ENCODE peak calls at places on chromosomes 7 and 10, in seven cellular contexts. L, O, C, H, I, Q and R are unnamed samples.

GRCh38 chr10:63286754-63287264 is 153.7 kb downstream of the NRBF2 start:
- DNase-seq in C (no peak), H (no peak), Q (no peak), L (no peak), O (no peak), I (no peak), R (peak; percentile 71)

GRCh38 chr7:98281757-98282652 is 519 bp downstream of the BRI3 start:
- DNase-seq in I (no peak), L (no peak), C (no peak), O (peak; percentile 38), H (peak; percentile 16), Q (no peak), R (peak; percentile 32)

GRCh38 chr10:124518366-124518765 is 56.7 kb downstream of the LHPP start:
- DNase-seq in H (no peak), I (no peak), O (no peak), C (no peak), L (no peak), Q (no peak), R (no peak)

GRCh38 chr10:98030093-98030821 is at the start of gene CRTAC1:
- DNase-seq in Q (no peak), C (peak; percentile 32), H (peak; percentile 64), I (peak; percentile 10), O (peak; percentile 38), L (peak; percentile 20), R (no peak)

GRCh38 chr10:129021597-129022304 is 445.3 kb upstream of the MGMT start:
- DNase-seq in H (no peak), I (peak; percentile 28), Q (no peak), L (no peak), O (peak; percentile 22), C (no peak), R (no peak)

GRCh38 chr7:23247602-23248335 is 1.2 kb downstream of the GPNMB start:
- DNase-seq in L (no peak), C (no peak), H (peak; percentile 71), O (peak; percentile 40), I (peak; percentile 14), Q (no peak), R (peak; percentile 23)

GRCh38 chr7:129163875-129164544 is 19.5 kb downstream of the TSPAN33 start:
- DNase-seq in I (peak; percentile 83), H (peak; percentile 87), O (no peak), C (peak; percentile 66), Q (peak; percentile 14), L (peak; percentile 75), R (peak; percentile 80)

GRCh38 chr7:90064370-90064769 is 89.9 kb upstream of the STEAP1 start:
- DNase-seq in C (no peak), Q (no peak), I (no peak), O (no peak), L (no peak), H (no peak), R (no peak)

GRCh38 chr7:66877577-66878300 is 43.3 kb upstream of the TMEM248 start:
- DNase-seq in H (peak; percentile 3), C (no peak), Q (no peak), I (peak; percentile 8), L (peak; percentile 31), O (no peak), R (peak; percentile 77)

GRCh38 chr10:7968510-7968909 is 86.0 kb upstream of the GATA3 start:
- DNase-seq in L (no peak), C (no peak), H (no peak), I (no peak), Q (no peak), O (no peak), R (no peak)

GRCh38 chr10:98226508-98227144 is 41.4 kb downstream of the LOXL4 start:
- DNase-seq in I (no peak), O (no peak), L (no peak), Q (no peak), C (no peak), H (no peak), R (no peak)

GRCh38 chr10:97823734-97824133 is 25.9 kb upstream of the GOLGA7B start:
- DNase-seq in L (no peak), O (no peak), Q (no peak), C (no peak), H (no peak), I (no peak), R (no peak)

GRCh38 chr7:27149817-27150567 is 2.4 kb downstream of the HOXA3 start:
- DNase-seq in Q (no peak), O (no peak), C (no peak), I (no peak), L (no peak), H (no peak), R (no peak)

GRCh38 chr10:30493609-30494530 is 59.9 kb downstream of the MAP3K8 start:
- DNase-seq in O (peak; percentile 27), I (peak; percentile 44), C (peak; percentile 38), L (peak; percentile 23), H (peak; percentile 35), Q (peak; percentile 9), R (peak; percentile 69)

GRCh38 chr7:102291916-102292267 is 5.2 kb downstream of the SH2B2 start:
- DNase-seq in Q (no peak), O (no peak), H (no peak), L (no peak), I (no peak), C (no peak), R (no peak)

GRCh38 chr7:102291056-102291915 is 4.6 kb downstream of the SH2B2 start:
- DNase-seq in O (no peak), H (no peak), Q (no peak), L (no peak), C (no peak), I (no peak), R (peak; percentile 90)

GRCh38 chr7:102295346-102296178 is 8.9 kb downstream of the SH2B2 start:
- DNase-seq in Q (no peak), C (no peak), L (no peak), I (no peak), O (no peak), H (no peak), R (no peak)

GRCh38 chr7:102294589-102294988 is 7.9 kb downstream of the SH2B2 start:
- DNase-seq in I (no peak), L (no peak), H (no peak), C (no peak), O (no peak), Q (no peak), R (no peak)

GRCh38 chr7:102292813-102293798 is 6.4 kb downstream of the SH2B2 start:
- DNase-seq in O (no peak), C (no peak), L (no peak), I (no peak), Q (no peak), H (no peak), R (no peak)
- H3K4me3 ChIP-seq in O (no peak overlapping the region), C (no peak overlapping the region), L (no peak overlapping the region), I (no peak overlapping the region), Q (no peak overlapping the region), H (no peak overlapping the region), R (peak overlapping the region; percentile 13)

DNA sequence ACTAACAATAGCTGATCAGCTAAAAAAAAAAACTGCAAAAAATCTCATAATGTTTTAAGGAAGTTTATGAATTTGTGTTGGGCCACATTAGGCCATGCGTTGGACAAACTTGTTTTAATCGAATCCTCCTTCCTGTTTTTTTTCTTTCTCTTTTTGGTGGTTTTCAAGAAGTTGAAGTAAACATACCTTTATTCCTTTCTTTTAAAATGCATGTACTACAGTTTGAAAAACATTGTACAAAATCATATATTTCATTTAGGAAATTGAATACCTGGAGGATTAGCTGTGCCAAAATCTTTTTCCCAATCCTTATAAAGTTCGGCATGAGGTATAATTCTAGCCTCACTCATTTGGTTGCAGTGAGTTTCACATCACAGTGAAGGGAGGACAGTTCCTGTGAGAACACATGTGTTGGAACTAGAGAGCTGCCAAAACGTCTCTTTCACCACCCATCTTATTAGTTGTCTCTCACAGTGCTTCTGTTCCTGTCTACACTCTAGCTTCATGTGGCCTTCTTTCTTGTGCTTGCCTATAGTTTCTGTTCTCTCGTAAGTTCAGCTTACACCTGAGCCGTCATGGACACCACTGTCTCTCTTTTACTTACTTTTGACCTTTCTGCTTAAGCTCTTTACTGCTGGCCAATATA is 37.7 kb downstream of the ZNRF2 start:
- DNase-seq in H (peak; percentile 27), C (no peak), I (peak; percentile 50), O (peak; percentile 11), Q (no peak), L (peak; percentile 41), R (peak; percentile 87)
- H3K4me3 ChIP-seq in H (peak overlapping the region; percentile 70), C (no peak overlapping the region), I (peak overlapping the region; percentile 21), O (no peak overlapping the region), Q (no peak overlapping the region), L (peak overlapping the region; percentile 2), R (peak overlapping the region; percentile 55)

DNA sequence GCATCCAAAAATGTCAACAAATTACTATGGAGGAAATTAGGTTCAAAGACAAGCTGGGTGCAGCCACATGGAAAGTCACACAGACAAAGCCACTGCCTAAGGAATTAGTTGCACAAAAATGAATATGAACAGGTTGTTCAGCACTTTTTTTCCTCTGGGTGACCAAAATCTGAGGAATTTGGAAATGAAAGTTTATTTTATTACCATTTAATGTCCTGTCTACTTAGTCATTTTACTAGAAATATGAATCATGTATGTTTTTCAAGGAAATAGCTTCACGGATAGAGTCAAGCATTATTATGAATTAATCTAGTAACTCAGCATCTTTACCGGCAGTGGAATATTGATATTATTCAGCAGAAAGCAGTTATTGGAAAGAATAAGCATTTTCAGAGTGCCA is 106.3 kb downstream of the ANK3 start:
- DNase-seq in L (no peak), I (no peak), C (peak; percentile 24), Q (no peak), O (no peak), H (no peak), R (no peak)
- H3K4me3 ChIP-seq in L (no peak overlapping the region), I (no peak overlapping the region), C (peak overlapping the region; percentile 23), Q (no peak overlapping the region), O (no peak overlapping the region), H (peak overlapping the region; percentile 38), R (no peak overlapping the region)

DNA sequence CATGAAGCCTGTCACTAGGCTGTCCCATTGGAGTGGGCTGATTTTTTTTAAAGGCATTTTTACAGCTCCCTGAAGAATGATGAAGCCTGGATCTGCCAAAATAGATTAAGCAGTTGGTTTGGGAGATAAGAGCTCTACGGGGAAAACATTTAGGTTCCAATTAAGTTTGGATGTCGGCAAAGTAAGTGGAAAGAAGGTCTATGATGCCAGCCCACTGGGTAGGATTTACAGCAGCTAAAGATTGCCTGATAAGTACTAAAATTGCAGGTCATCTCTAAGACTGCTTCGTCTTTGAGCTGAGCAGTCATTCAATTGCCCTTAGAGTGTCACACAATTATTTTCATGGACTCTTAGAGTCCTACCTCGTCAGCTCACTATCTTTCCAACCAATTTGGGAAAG is 939.2 kb upstream of the CELF2 start:
- DNase-seq in Q (no peak), C (no peak), H (no peak), I (no peak), O (no peak), L (no peak), R (no peak)
- H3K4me3 ChIP-seq in Q (no peak overlapping the region), C (no peak overlapping the region), H (no peak overlapping the region), I (no peak overlapping the region), O (no peak overlapping the region), L (no peak overlapping the region), R (no peak overlapping the region)